ENCODE peak calls at places on chromosomes 13 and 19, in seven cellular contexts. One of them, this sample, is unnamed.

GRCh38 chr19:14536926-14537692 is 7.7 kb downstream of the TECR start:
- DNase-seq in hepatic stellate cell: peak; percentile 63
- DNase-seq in caudate nucleus: no peak
- DNase-seq in GM12892: no peak
- DNase-seq in bronchial epithelial cell: peak; percentile 89
- DNase-seq in WTC11: peak; percentile 96
- DNase-seq in activated T-cell treated with anti-CD3 and anti-CD28 coated beads, Interleukin-2, amount 50 U/mL, for 1 hour: peak; percentile 45
- DNase-seq in this sample: peak; percentile 88

GRCh38 chr19:1074512-1075283 is 7.7 kb downstream of the ARHGAP45 start:
- DNase-seq in bronchial epithelial cell: no peak
- DNase-seq in GM12892: peak; percentile 98
- DNase-seq in WTC11: no peak
- DNase-seq in activated T-cell treated with anti-CD3 and anti-CD28 coated beads, Interleukin-2, amount 50 U/mL, for 1 hour: peak; percentile 95
- DNase-seq in hepatic stellate cell: no peak
- DNase-seq in caudate nucleus: no peak
- DNase-seq in this sample: peak; percentile 72

GRCh38 chr13:113226873-113227272 is 17.5 kb downstream of the CUL4A start:
- DNase-seq in GM12892: no peak
- DNase-seq in activated T-cell treated with anti-CD3 and anti-CD28 coated beads, Interleukin-2, amount 50 U/mL, for 1 hour: no peak
- DNase-seq in caudate nucleus: no peak
- DNase-seq in bronchial epithelial cell: no peak
- DNase-seq in hepatic stellate cell: no peak
- DNase-seq in WTC11: no peak
- DNase-seq in this sample: no peak

GRCh38 chr13:71866173-71867091 is 572 bp downstream of the DACH1 start:
- DNase-seq in GM12892: peak; percentile 13
- DNase-seq in WTC11: peak; percentile 36
- DNase-seq in activated T-cell treated with anti-CD3 and anti-CD28 coated beads, Interleukin-2, amount 50 U/mL, for 1 hour: peak; percentile 33
- DNase-seq in bronchial epithelial cell: no peak
- DNase-seq in caudate nucleus: no peak
- DNase-seq in hepatic stellate cell: peak; percentile 2
- DNase-seq in this sample: no peak

GRCh38 chr13:48078251-48078656 is 16.6 kb downstream of the MED4 start:
- DNase-seq in bronchial epithelial cell: peak; percentile 26
- DNase-seq in WTC11: no peak
- DNase-seq in hepatic stellate cell: no peak
- DNase-seq in activated T-cell treated with anti-CD3 and anti-CD28 coated beads, Interleukin-2, amount 50 U/mL, for 1 hour: no peak
- DNase-seq in GM12892: peak; percentile 33
- DNase-seq in caudate nucleus: no peak
- DNase-seq in this sample: peak; percentile 8

GRCh38 chr13:48403151-48403631 is 9.7 kb downstream of the LPAR6 start:
- DNase-seq in bronchial epithelial cell: no peak
- DNase-seq in caudate nucleus: no peak
- DNase-seq in hepatic stellate cell: no peak
- DNase-seq in activated T-cell treated with anti-CD3 and anti-CD28 coated beads, Interleukin-2, amount 50 U/mL, for 1 hour: no peak
- DNase-seq in GM12892: no peak
- DNase-seq in WTC11: no peak
- DNase-seq in this sample: no peak

GRCh38 chr19:11064831-11065303 is 24.4 kb upstream of the LDLR start:
- DNase-seq in GM12892: no peak
- DNase-seq in WTC11: peak; percentile 36
- DNase-seq in caudate nucleus: no peak
- DNase-seq in activated T-cell treated with anti-CD3 and anti-CD28 coated beads, Interleukin-2, amount 50 U/mL, for 1 hour: no peak
- DNase-seq in bronchial epithelial cell: no peak
- DNase-seq in hepatic stellate cell: peak; percentile 34
- DNase-seq in this sample: peak; percentile 52

GRCh38 chr19:34962945-34963530 is 991 bp downstream of the ZNF792 start:
- DNase-seq in hepatic stellate cell: no peak
- DNase-seq in bronchial epithelial cell: no peak
- DNase-seq in activated T-cell treated with anti-CD3 and anti-CD28 coated beads, Interleukin-2, amount 50 U/mL, for 1 hour: no peak
- DNase-seq in GM12892: no peak
- DNase-seq in caudate nucleus: no peak
- DNase-seq in WTC11: no peak
- DNase-seq in this sample: peak; percentile 14

GRCh38 chr13:34247596-34247995 is 429.6 kb downstream of the RFC3 start:
- DNase-seq in WTC11: no peak
- DNase-seq in bronchial epithelial cell: peak; percentile 47
- DNase-seq in hepatic stellate cell: no peak
- DNase-seq in GM12892: no peak
- DNase-seq in caudate nucleus: no peak
- DNase-seq in activated T-cell treated with anti-CD3 and anti-CD28 coated beads, Interleukin-2, amount 50 U/mL, for 1 hour: no peak
- DNase-seq in this sample: peak; percentile 85

GRCh38 chr13:30569901-30570576 is 47.7 kb upstream of the USPL1 start:
- DNase-seq in caudate nucleus: no peak
- DNase-seq in hepatic stellate cell: peak; percentile 65
- DNase-seq in activated T-cell treated with anti-CD3 and anti-CD28 coated beads, Interleukin-2, amount 50 U/mL, for 1 hour: no peak
- DNase-seq in WTC11: no peak
- DNase-seq in GM12892: no peak
- DNase-seq in bronchial epithelial cell: peak; percentile 98
- DNase-seq in this sample: peak; percentile 88

GRCh38 chr13:26460652-26461051 is 96.8 kb upstream of the WASF3 start:
- DNase-seq in bronchial epithelial cell: no peak
- DNase-seq in WTC11: no peak
- DNase-seq in caudate nucleus: no peak
- DNase-seq in GM12892: no peak
- DNase-seq in activated T-cell treated with anti-CD3 and anti-CD28 coated beads, Interleukin-2, amount 50 U/mL, for 1 hour: no peak
- DNase-seq in hepatic stellate cell: peak; percentile 27
- DNase-seq in this sample: no peak

GRCh38 chr19:41323430-41324125 is 13.6 kb downstream of the CCDC97 start:
- DNase-seq in hepatic stellate cell: peak; percentile 98
- DNase-seq in activated T-cell treated with anti-CD3 and anti-CD28 coated beads, Interleukin-2, amount 50 U/mL, for 1 hour: peak; percentile 47
- DNase-seq in GM12892: no peak
- DNase-seq in WTC11: no peak
- DNase-seq in bronchial epithelial cell: peak; percentile 64
- DNase-seq in caudate nucleus: no peak
- DNase-seq in this sample: peak; percentile 72

GRCh38 chr13:113407103-113407530 is 43.2 kb upstream of the GRTP1 start:
- DNase-seq in hepatic stellate cell: no peak
- DNase-seq in bronchial epithelial cell: no peak
- DNase-seq in activated T-cell treated with anti-CD3 and anti-CD28 coated beads, Interleukin-2, amount 50 U/mL, for 1 hour: no peak
- DNase-seq in WTC11: no peak
- DNase-seq in GM12892: no peak
- DNase-seq in caudate nucleus: no peak
- DNase-seq in this sample: no peak

GRCh38 chr19:55344444-55344843 is 4.8 kb downstream of the KMT5C start:
- DNase-seq in bronchial epithelial cell: peak; percentile 43
- DNase-seq in activated T-cell treated with anti-CD3 and anti-CD28 coated beads, Interleukin-2, amount 50 U/mL, for 1 hour: no peak
- DNase-seq in WTC11: no peak
- DNase-seq in GM12892: no peak
- DNase-seq in caudate nucleus: peak; percentile 64
- DNase-seq in hepatic stellate cell: no peak
- DNase-seq in this sample: no peak

GRCh38 chr19:6963937-6964336 is 57.3 kb downstream of the MBD3L2B start:
- DNase-seq in WTC11: peak; percentile 11
- DNase-seq in GM12892: no peak
- DNase-seq in bronchial epithelial cell: no peak
- DNase-seq in caudate nucleus: no peak
- DNase-seq in hepatic stellate cell: no peak
- DNase-seq in activated T-cell treated with anti-CD3 and anti-CD28 coated beads, Interleukin-2, amount 50 U/mL, for 1 hour: peak; percentile 46
- DNase-seq in this sample: peak; percentile 31

GRCh38 chr13:30846844-30847243 is 59.2 kb upstream of the MEDAG start:
- DNase-seq in activated T-cell treated with anti-CD3 and anti-CD28 coated beads, Interleukin-2, amount 50 U/mL, for 1 hour: no peak
- DNase-seq in caudate nucleus: no peak
- DNase-seq in GM12892: no peak
- DNase-seq in WTC11: no peak
- DNase-seq in hepatic stellate cell: no peak
- DNase-seq in bronchial epithelial cell: peak; percentile 15
- DNase-seq in this sample: no peak

GRCh38 chr13:40503026-40503425 is 163.4 kb downstream of the FOXO1 start:
- DNase-seq in GM12892: no peak
- DNase-seq in WTC11: no peak
- DNase-seq in bronchial epithelial cell: no peak
- DNase-seq in caudate nucleus: no peak
- DNase-seq in activated T-cell treated with anti-CD3 and anti-CD28 coated beads, Interleukin-2, amount 50 U/mL, for 1 hour: no peak
- DNase-seq in hepatic stellate cell: no peak
- DNase-seq in this sample: no peak

GRCh38 chr13:81138353-81138995 is 797.5 kb upstream of the SPRY2 start:
- DNase-seq in WTC11: no peak
- DNase-seq in GM12892: no peak
- DNase-seq in activated T-cell treated with anti-CD3 and anti-CD28 coated beads, Interleukin-2, amount 50 U/mL, for 1 hour: no peak
- DNase-seq in hepatic stellate cell: no peak
- DNase-seq in caudate nucleus: no peak
- DNase-seq in bronchial epithelial cell: no peak
- DNase-seq in this sample: no peak

GRCh38 chr13:48624858-48625257 is 28.9 kb upstream of the CYSLTR2 start:
- DNase-seq in caudate nucleus: no peak
- DNase-seq in WTC11: no peak
- DNase-seq in bronchial epithelial cell: no peak
- DNase-seq in activated T-cell treated with anti-CD3 and anti-CD28 coated beads, Interleukin-2, amount 50 U/mL, for 1 hour: no peak
- DNase-seq in GM12892: no peak
- DNase-seq in hepatic stellate cell: no peak
- DNase-seq in this sample: no peak

GRCh38 chr19:38685666-38686529 is 38.4 kb downstream of the ACTN4 start:
- DNase-seq in WTC11: no peak
- DNase-seq in activated T-cell treated with anti-CD3 and anti-CD28 coated beads, Interleukin-2, amount 50 U/mL, for 1 hour: no peak
- DNase-seq in GM12892: no peak
- DNase-seq in hepatic stellate cell: no peak
- DNase-seq in bronchial epithelial cell: peak; percentile 50
- DNase-seq in caudate nucleus: no peak
- DNase-seq in this sample: peak; percentile 63

GRCh38 chr19:8045872-8046568 is 6.5 kb upstream of the CCL25 start:
- DNase-seq in caudate nucleus: no peak
- DNase-seq in bronchial epithelial cell: no peak
- DNase-seq in activated T-cell treated with anti-CD3 and anti-CD28 coated beads, Interleukin-2, amount 50 U/mL, for 1 hour: no peak
- DNase-seq in WTC11: no peak
- DNase-seq in hepatic stellate cell: no peak
- DNase-seq in GM12892: no peak
- DNase-seq in this sample: no peak

GRCh38 chr13:37531054-37531453 is 67.5 kb downstream of the POSTN start:
- DNase-seq in WTC11: no peak
- DNase-seq in hepatic stellate cell: no peak
- DNase-seq in GM12892: no peak
- DNase-seq in activated T-cell treated with anti-CD3 and anti-CD28 coated beads, Interleukin-2, amount 50 U/mL, for 1 hour: no peak
- DNase-seq in caudate nucleus: no peak
- DNase-seq in bronchial epithelial cell: no peak
- DNase-seq in this sample: no peak

GRCh38 chr13:98307744-98308524 is 130.9 kb upstream of the RNF113B start:
- DNase-seq in bronchial epithelial cell: no peak
- DNase-seq in GM12892: no peak
- DNase-seq in WTC11: no peak
- DNase-seq in activated T-cell treated with anti-CD3 and anti-CD28 coated beads, Interleukin-2, amount 50 U/mL, for 1 hour: no peak
- DNase-seq in hepatic stellate cell: no peak
- DNase-seq in caudate nucleus: no peak
- DNase-seq in this sample: no peak

GRCh38 chr19:56393119-56394012 is at the start of gene ZNF582:
- DNase-seq in WTC11: peak; percentile 93
- DNase-seq in activated T-cell treated with anti-CD3 and anti-CD28 coated beads, Interleukin-2, amount 50 U/mL, for 1 hour: peak; percentile 86
- DNase-seq in GM12892: peak; percentile 78
- DNase-seq in hepatic stellate cell: peak; percentile 95
- DNase-seq in caudate nucleus: peak; percentile 91
- DNase-seq in bronchial epithelial cell: peak; percentile 86
- DNase-seq in this sample: no peak

GRCh38 chr19:42477117-42477516 is 34.4 kb upstream of the CXCL17 start:
- DNase-seq in activated T-cell treated with anti-CD3 and anti-CD28 coated beads, Interleukin-2, amount 50 U/mL, for 1 hour: no peak
- DNase-seq in bronchial epithelial cell: no peak
- DNase-seq in GM12892: no peak
- DNase-seq in hepatic stellate cell: no peak
- DNase-seq in WTC11: no peak
- DNase-seq in caudate nucleus: no peak
- DNase-seq in this sample: no peak

GRCh38 chr19:36916991-36917390 is 859 bp downstream of the ZNF568 start:
- DNase-seq in hepatic stellate cell: peak; percentile 27
- DNase-seq in caudate nucleus: no peak
- DNase-seq in WTC11: no peak
- DNase-seq in activated T-cell treated with anti-CD3 and anti-CD28 coated beads, Interleukin-2, amount 50 U/mL, for 1 hour: no peak
- DNase-seq in bronchial epithelial cell: peak; percentile 20
- DNase-seq in GM12892: no peak
- DNase-seq in this sample: no peak

GRCh38 chr19:31253816-31254551 is 95.3 kb downstream of the TSHZ3 start:
- DNase-seq in caudate nucleus: no peak
- DNase-seq in hepatic stellate cell: no peak
- DNase-seq in GM12892: no peak
- DNase-seq in activated T-cell treated with anti-CD3 and anti-CD28 coated beads, Interleukin-2, amount 50 U/mL, for 1 hour: no peak
- DNase-seq in bronchial epithelial cell: peak; percentile 83
- DNase-seq in WTC11: no peak
- DNase-seq in this sample: peak; percentile 46

GRCh38 chr13:111486801-111487200 is 166.4 kb downstream of the TEX29 start:
- DNase-seq in caudate nucleus: no peak
- DNase-seq in WTC11: no peak
- DNase-seq in bronchial epithelial cell: no peak
- DNase-seq in activated T-cell treated with anti-CD3 and anti-CD28 coated beads, Interleukin-2, amount 50 U/mL, for 1 hour: no peak
- DNase-seq in GM12892: no peak
- DNase-seq in hepatic stellate cell: no peak
- DNase-seq in this sample: no peak

GRCh38 chr19:30229524-30230174 is 142.5 kb upstream of the ZNF536 start:
- DNase-seq in caudate nucleus: no peak
- DNase-seq in WTC11: no peak
- DNase-seq in activated T-cell treated with anti-CD3 and anti-CD28 coated beads, Interleukin-2, amount 50 U/mL, for 1 hour: no peak
- DNase-seq in GM12892: no peak
- DNase-seq in hepatic stellate cell: no peak
- DNase-seq in bronchial epithelial cell: no peak
- DNase-seq in this sample: no peak

GRCh38 chr13:101406787-101407186 is 9.5 kb downstream of the NALCN start:
- DNase-seq in hepatic stellate cell: no peak
- DNase-seq in GM12892: no peak
- DNase-seq in WTC11: no peak
- DNase-seq in caudate nucleus: no peak
- DNase-seq in activated T-cell treated with anti-CD3 and anti-CD28 coated beads, Interleukin-2, amount 50 U/mL, for 1 hour: no peak
- DNase-seq in bronchial epithelial cell: peak; percentile 35
- DNase-seq in this sample: peak; percentile 55